ENCODE peak calls at places on chromosomes 5 and 9, in six cellular contexts. One of them, this sample, is unnamed.

GRCh38 chr9:69324549-69325401 is at the start of gene ENTREP1:
- DNase-seq in left ventricle myocardium superior: peak; percentile 85
- DNase-seq in CD4-positive, alpha-beta memory T cell: no peak
- DNase-seq in NCI-H1105 treated with DMSO at 0.1 percent for 48 hours: peak; percentile 74
- DNase-seq in effector memory CD4-positive, alpha-beta T cell: no peak
- DNase-seq in T-helper 2 cell: no peak
- DNase-seq in this sample: no peak

GRCh38 chr9:131008909-131009618 is at the start of gene LAMC3:
- DNase-seq in CD4-positive, alpha-beta memory T cell: no peak
- DNase-seq in left ventricle myocardium superior: no peak
- DNase-seq in T-helper 2 cell: no peak
- DNase-seq in NCI-H1105 treated with DMSO at 0.1 percent for 48 hours: peak; percentile 30
- DNase-seq in effector memory CD4-positive, alpha-beta T cell: no peak
- DNase-seq in this sample: no peak

GRCh38 chr5:133446440-133446839 is 165.9 kb downstream of the FSTL4 start:
- DNase-seq in left ventricle myocardium superior: no peak
- DNase-seq in CD4-positive, alpha-beta memory T cell: no peak
- DNase-seq in NCI-H1105 treated with DMSO at 0.1 percent for 48 hours: no peak
- DNase-seq in effector memory CD4-positive, alpha-beta T cell: no peak
- DNase-seq in T-helper 2 cell: no peak
- DNase-seq in this sample: no peak

GRCh38 chr5:99088309-99088708 is 159.5 kb upstream of the CHD1 start:
- DNase-seq in effector memory CD4-positive, alpha-beta T cell: no peak
- DNase-seq in T-helper 2 cell: no peak
- DNase-seq in CD4-positive, alpha-beta memory T cell: no peak
- DNase-seq in left ventricle myocardium superior: no peak
- DNase-seq in NCI-H1105 treated with DMSO at 0.1 percent for 48 hours: no peak
- DNase-seq in this sample: no peak

GRCh38 chr9:105127863-105128220 is 116.6 kb upstream of the SLC44A1 start:
- DNase-seq in CD4-positive, alpha-beta memory T cell: peak; percentile 85
- DNase-seq in effector memory CD4-positive, alpha-beta T cell: peak; percentile 60
- DNase-seq in NCI-H1105 treated with DMSO at 0.1 percent for 48 hours: no peak
- DNase-seq in T-helper 2 cell: peak; percentile 40
- DNase-seq in left ventricle myocardium superior: no peak
- DNase-seq in this sample: no peak

GRCh38 chr5:560792-561166 is 36.5 kb upstream of the SLC9A3 start:
- DNase-seq in NCI-H1105 treated with DMSO at 0.1 percent for 48 hours: no peak
- DNase-seq in T-helper 2 cell: no peak
- DNase-seq in left ventricle myocardium superior: no peak
- DNase-seq in effector memory CD4-positive, alpha-beta T cell: no peak
- DNase-seq in CD4-positive, alpha-beta memory T cell: no peak
- DNase-seq in this sample: no peak

GRCh38 chr5:83265318-83265717 is 188.0 kb downstream of the XRCC4 start:
- DNase-seq in T-helper 2 cell: no peak
- DNase-seq in CD4-positive, alpha-beta memory T cell: no peak
- DNase-seq in effector memory CD4-positive, alpha-beta T cell: no peak
- DNase-seq in NCI-H1105 treated with DMSO at 0.1 percent for 48 hours: peak; percentile 38
- DNase-seq in left ventricle myocardium superior: no peak
- DNase-seq in this sample: no peak

GRCh38 chr5:120298981-120299380 is 165.1 kb upstream of the PRR16 start:
- DNase-seq in left ventricle myocardium superior: no peak
- DNase-seq in NCI-H1105 treated with DMSO at 0.1 percent for 48 hours: no peak
- DNase-seq in T-helper 2 cell: no peak
- DNase-seq in CD4-positive, alpha-beta memory T cell: no peak
- DNase-seq in effector memory CD4-positive, alpha-beta T cell: no peak
- DNase-seq in this sample: no peak

GRCh38 chr5:118224546-118224945 is 763.8 kb downstream of the DTWD2 start:
- DNase-seq in left ventricle myocardium superior: no peak
- DNase-seq in T-helper 2 cell: no peak
- DNase-seq in CD4-positive, alpha-beta memory T cell: no peak
- DNase-seq in effector memory CD4-positive, alpha-beta T cell: no peak
- DNase-seq in NCI-H1105 treated with DMSO at 0.1 percent for 48 hours: no peak
- DNase-seq in this sample: no peak

GRCh38 chr5:138444774-138445546 is 6.1 kb downstream of the REEP2 start:
- DNase-seq in NCI-H1105 treated with DMSO at 0.1 percent for 48 hours: no peak
- DNase-seq in CD4-positive, alpha-beta memory T cell: no peak
- DNase-seq in effector memory CD4-positive, alpha-beta T cell: no peak
- DNase-seq in T-helper 2 cell: no peak
- DNase-seq in left ventricle myocardium superior: no peak
- DNase-seq in this sample: no peak

GRCh38 chr9:38358390-38359296 is 33.9 kb upstream of the ALDH1B1 start:
- DNase-seq in T-helper 2 cell: no peak
- DNase-seq in CD4-positive, alpha-beta memory T cell: no peak
- DNase-seq in effector memory CD4-positive, alpha-beta T cell: no peak
- DNase-seq in left ventricle myocardium superior: no peak
- DNase-seq in NCI-H1105 treated with DMSO at 0.1 percent for 48 hours: no peak
- DNase-seq in this sample: no peak

GRCh38 chr5:110817437-110817836 is 78.6 kb downstream of the SLC25A46 start:
- DNase-seq in NCI-H1105 treated with DMSO at 0.1 percent for 48 hours: no peak
- DNase-seq in T-helper 2 cell: no peak
- DNase-seq in CD4-positive, alpha-beta memory T cell: no peak
- DNase-seq in effector memory CD4-positive, alpha-beta T cell: no peak
- DNase-seq in left ventricle myocardium superior: no peak
- DNase-seq in this sample: no peak

GRCh38 chr5:139562847-139563246 is 1.7 kb downstream of the UBE2D2 start:
- DNase-seq in effector memory CD4-positive, alpha-beta T cell: no peak
- DNase-seq in left ventricle myocardium superior: no peak
- DNase-seq in CD4-positive, alpha-beta memory T cell: no peak
- DNase-seq in NCI-H1105 treated with DMSO at 0.1 percent for 48 hours: no peak
- DNase-seq in T-helper 2 cell: no peak
- DNase-seq in this sample: no peak

GRCh38 chr5:547086-547924 is 23.1 kb upstream of the SLC9A3 start:
- DNase-seq in T-helper 2 cell: no peak
- DNase-seq in left ventricle myocardium superior: peak; percentile 11
- DNase-seq in effector memory CD4-positive, alpha-beta T cell: no peak
- DNase-seq in NCI-H1105 treated with DMSO at 0.1 percent for 48 hours: no peak
- DNase-seq in CD4-positive, alpha-beta memory T cell: no peak
- DNase-seq in this sample: no peak

GRCh38 chr9:5509573-5509972 is 758 bp upstream of the PDCD1LG2 start:
- DNase-seq in NCI-H1105 treated with DMSO at 0.1 percent for 48 hours: no peak
- DNase-seq in effector memory CD4-positive, alpha-beta T cell: no peak
- DNase-seq in T-helper 2 cell: no peak
- DNase-seq in left ventricle myocardium superior: no peak
- DNase-seq in CD4-positive, alpha-beta memory T cell: no peak
- DNase-seq in this sample: no peak

GRCh38 chr9:119289740-119290139 is 79.5 kb downstream of the BRINP1 start:
- DNase-seq in left ventricle myocardium superior: no peak
- DNase-seq in effector memory CD4-positive, alpha-beta T cell: no peak
- DNase-seq in CD4-positive, alpha-beta memory T cell: no peak
- DNase-seq in NCI-H1105 treated with DMSO at 0.1 percent for 48 hours: peak; percentile 46
- DNase-seq in T-helper 2 cell: no peak
- DNase-seq in this sample: peak; percentile 86

This sample was measured in Karpas-422.